ENCODE peak calls at places on chromosomes 2 and 18, in eight cellular contexts. V, L, O, K, H, U, F and Q are unnamed samples.

GRCh38 chr2:163441603-163442002 is 294.2 kb downstream of the FIGN start:
- DNase-seq in V (no peak), L (peak; percentile 2), O (no peak), K (peak; percentile 5), H (no peak), U (no peak), F (no peak), Q (no peak)

GRCh38 chr18:49022311-49023280 is 71.8 kb upstream of the SMAD7 start:
- DNase-seq in V (no peak), L (no peak), O (no peak), K (no peak), H (no peak), U (no peak), F (peak; percentile 16), Q (no peak)

GRCh38 chr2:240455719-240456606 is 20.5 kb downstream of the GPC1 start:
- DNase-seq in V (no peak), L (no peak), O (no peak), K (peak; percentile 68), H (peak; percentile 9), U (no peak), F (no peak), Q (no peak)

GRCh38 chr2:150125708-150126107 is 361.8 kb downstream of the RND3 start:
- DNase-seq in V (peak; percentile 37), L (peak; percentile 60), O (no peak), K (peak; percentile 35), H (peak; percentile 76), U (peak; percentile 86), F (no peak), Q (peak; percentile 40)

GRCh38 chr2:170396799-170397459 is 219.0 kb downstream of the MYO3B start:
- DNase-seq in V (peak; percentile 63), L (peak; percentile 28), O (no peak), K (no peak), H (peak; percentile 37), U (peak; percentile 1), F (no peak), Q (peak; percentile 41)

GRCh38 chr18:54388203-54389142 is 30.8 kb downstream of the C18orf54 start:
- DNase-seq in V (peak; percentile 96), L (peak; percentile 99), O (peak; percentile 66), K (peak; percentile 15), H (peak; percentile 82), U (peak; percentile 81), F (peak; percentile 66), Q (peak; percentile 56)

GRCh38 chr2:45643543-45644542 is 7.6 kb upstream of the PRKCE start:
- DNase-seq in V (peak; percentile 84), L (peak; percentile 60), O (no peak), K (peak; percentile 88), H (peak; percentile 59), U (no peak), F (peak; percentile 68), Q (peak; percentile 87)

GRCh38 chr2:38723173-38723572 is 28.0 kb downstream of the SRSF7 start:
- DNase-seq in V (no peak), L (no peak), O (no peak), K (no peak), H (no peak), U (no peak), F (no peak), Q (no peak)

GRCh38 chr2:54470241-54470938 is 14.3 kb downstream of the SPTBN1 start:
- DNase-seq in V (no peak), L (no peak), O (no peak), K (no peak), H (peak; percentile 76), U (peak; percentile 84), F (no peak), Q (peak; percentile 65)

GRCh38 chr18:76364282-76365259 is 130.5 kb downstream of the ZNF516 start:
- DNase-seq in V (no peak), L (no peak), O (no peak), K (no peak), H (no peak), U (no peak), F (no peak), Q (no peak)

GRCh38 chr2:27122791-27123190 is 824 bp upstream of the ABHD1 start:
- DNase-seq in V (no peak), L (no peak), O (no peak), K (no peak), H (no peak), U (no peak), F (no peak), Q (no peak)

GRCh38 chr2:62137431-62137830 is 58.5 kb upstream of the B3GNT2 start:
- DNase-seq in V (no peak), L (peak; percentile 28), O (no peak), K (no peak), H (peak; percentile 28), U (peak; percentile 17), F (no peak), Q (peak; percentile 39)

GRCh38 chr2:95031076-95031725 is 5.7 kb downstream of the MAL start:
- DNase-seq in V (peak; percentile 38), L (no peak), O (no peak), K (no peak), H (no peak), U (no peak), F (no peak), Q (no peak)

GRCh38 chr2:237627463-237628321 is at the start of gene LRRFIP1:
- DNase-seq in V (peak; percentile 31), L (peak; percentile 29), O (no peak), K (peak; percentile 76), H (no peak), U (no peak), F (no peak), Q (peak; percentile 80)

GRCh38 chr2:237629739-237630138 is 2.4 kb downstream of the LRRFIP1 start:
- DNase-seq in V (peak; percentile 52), L (no peak), O (no peak), K (no peak), H (peak; percentile 75), U (peak; percentile 54), F (no peak), Q (no peak)

GRCh38 chr2:237629188-237629534 is 1.8 kb downstream of the LRRFIP1 start:
- DNase-seq in V (no peak), L (no peak), O (no peak), K (no peak), H (peak; percentile 86), U (no peak), F (no peak), Q (no peak)

GRCh38 chr2:237626813-237627451 is 455 bp upstream of the LRRFIP1 start:
- DNase-seq in V (no peak), L (peak; percentile 37), O (no peak), K (peak; percentile 48), H (no peak), U (no peak), F (no peak), Q (no peak)

DNA sequence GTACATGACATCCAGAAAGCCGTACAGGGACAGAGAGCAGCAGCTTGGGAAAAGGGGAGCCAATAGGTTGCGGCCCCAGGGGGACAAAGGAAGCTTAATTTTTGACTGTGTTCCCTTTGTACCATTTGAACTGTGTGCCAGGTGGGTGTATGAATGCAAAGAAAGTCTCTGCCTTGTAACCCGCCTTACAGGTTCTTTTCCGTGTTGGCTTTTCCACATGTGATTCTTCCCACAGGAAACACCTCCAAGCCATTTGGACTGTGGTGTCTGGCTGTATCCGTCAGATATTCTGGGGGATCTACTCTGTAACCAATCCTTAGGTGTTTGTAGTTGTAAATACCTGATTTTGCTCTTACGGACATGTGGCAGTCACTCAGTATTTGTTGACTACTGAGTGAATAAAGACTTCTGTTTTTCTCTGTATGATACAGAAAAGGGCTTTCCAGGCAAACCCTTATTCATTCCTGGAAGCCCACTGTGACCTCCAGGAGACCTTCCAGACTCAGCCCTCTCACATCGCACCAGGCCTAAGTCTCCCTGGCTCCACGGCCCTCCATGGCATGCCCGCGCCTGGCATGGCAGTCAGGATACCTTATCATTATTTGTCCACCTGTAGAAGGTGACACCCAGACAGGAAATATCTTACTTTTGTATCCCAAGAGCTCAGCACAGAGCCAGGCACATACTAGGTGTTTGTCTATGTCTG is 1.2 kb downstream of the LRRFIP1 start:
- DNase-seq in V (no peak), L (no peak), O (no peak), K (no peak), H (no peak), U (no peak), F (no peak), Q (no peak)
- H3K9ac ChIP-seq in V (peak overlapping the region; percentile 48), L (peak overlapping the region; percentile 80), O (no peak overlapping the region), K (no peak overlapping the region), H (peak overlapping the region; percentile 95), U (peak overlapping the region; percentile 86), F (no peak overlapping the region), Q (peak overlapping the region; percentile 77)

GRCh38 chr2:71423817-71424420 is 29.4 kb upstream of the DYSF start:
- DNase-seq in V (no peak), L (no peak), O (no peak), K (no peak), H (no peak), U (no peak), F (no peak), Q (no peak)

GRCh38 chr2:71422786-71423185 is 30.6 kb upstream of the DYSF start:
- DNase-seq in V (no peak), L (no peak), O (no peak), K (no peak), H (no peak), U (no peak), F (no peak), Q (no peak)

GRCh38 chr2:71426721-71427120 is 26.6 kb upstream of the DYSF start:
- DNase-seq in V (peak; percentile 58), L (no peak), O (no peak), K (no peak), H (no peak), U (no peak), F (no peak), Q (no peak)

GRCh38 chr2:71428472-71429383 is 24.6 kb upstream of the DYSF start:
- DNase-seq in V (no peak), L (no peak), O (no peak), K (no peak), H (no peak), U (no peak), F (no peak), Q (no peak)
- H3K36me3 ChIP-seq in V (peaks cover 51% of the 10 kb centered on the region), L (peaks cover 3% of the 10 kb centered on the region), O (peaks cover 53% of the 10 kb centered on the region), K (peaks cover 66% of the 10 kb centered on the region), H (peaks cover 94% of the 10 kb centered on the region), U (peaks cover 39% of the 10 kb centered on the region), F (peaks cover 9% of the 10 kb centered on the region), Q (peaks cover 96% of the 10 kb centered on the region)

GRCh38 chr2:71186973-71187372 is 39.9 kb downstream of the PAIP2B start:
- DNase-seq in V (no peak), L (no peak), O (no peak), K (no peak), H (no peak), U (no peak), F (no peak), Q (no peak)
- H3K9ac ChIP-seq in V (no peak overlapping the region), L (no peak overlapping the region), O (no peak overlapping the region), K (no peak overlapping the region), H (no peak overlapping the region), U (no peak overlapping the region), F (no peak overlapping the region), Q (no peak overlapping the region)

DNA sequence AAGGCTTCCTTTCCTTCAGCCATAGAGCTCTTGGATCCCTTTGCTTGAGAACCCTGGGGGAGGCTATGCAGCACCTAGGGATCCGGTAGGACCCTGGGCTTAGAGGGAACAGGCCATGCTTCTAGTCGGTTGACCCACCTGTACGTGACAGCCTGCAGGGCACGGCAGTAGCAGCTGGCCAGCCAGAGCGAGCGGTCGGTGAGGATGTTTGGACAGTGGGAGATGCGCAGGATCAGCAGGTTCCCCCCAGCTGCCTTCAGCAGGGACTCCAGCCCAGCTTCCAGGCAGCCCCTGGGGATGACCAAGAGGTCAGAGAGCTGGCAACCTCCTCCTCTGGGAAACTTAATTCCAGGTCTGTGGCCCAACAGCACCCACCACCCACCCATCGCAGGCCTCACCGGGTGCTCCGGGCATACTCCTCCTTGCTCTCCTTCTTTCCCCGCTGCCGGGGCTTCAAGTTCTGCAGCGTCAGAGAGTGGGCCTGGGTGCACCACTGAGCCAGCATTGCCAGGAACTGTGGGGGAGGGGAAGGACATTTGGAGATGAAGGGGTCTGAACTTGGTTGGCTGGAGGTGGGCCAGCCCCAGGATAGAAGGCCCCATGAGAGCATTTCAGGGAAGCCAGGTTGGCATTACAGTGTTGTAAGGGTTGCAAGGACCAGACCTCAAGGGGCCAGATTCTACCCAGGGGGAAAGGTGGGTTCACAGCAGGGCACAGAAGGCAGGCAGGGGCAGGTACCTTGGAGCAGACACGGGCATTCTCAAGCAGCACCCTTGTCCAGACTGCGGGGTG is 20.5 kb downstream of the FBXO41 start:
- DNase-seq in V (no peak), L (no peak), O (no peak), K (no peak), H (no peak), U (no peak), F (no peak), Q (no peak)
- H3K36me3 ChIP-seq in V (no peaks in the 10 kb centered on the region), L (no peaks in the 10 kb centered on the region), O (peaks cover 16% of the 10 kb centered on the region), K (no peaks in the 10 kb centered on the region), H (no peaks in the 10 kb centered on the region), U (no peaks in the 10 kb centered on the region), F (no peaks in the 10 kb centered on the region), Q (no peaks in the 10 kb centered on the region)